ENCODE peak calls at places on chromosomes 13 and 19, in eight cellular contexts. One of them, this sample, is unnamed.
A peak's percentile ranks its signal among the peaks of the same experiment; 100 is the strongest.

GRCh38 chr19:12994701-12995595 is at the start of gene NFIX:
- DNase-seq in CD8-positive, alpha-beta T cell: peak; percentile 62
- DNase-seq in H1: no peak
- DNase-seq in endodermal cell: peak; percentile 68
- DNase-seq in fibroblast of the aortic adventitia: peak; percentile 62
- DNase-seq in kidney epithelial cell: no peak
- DNase-seq in HFFc6: peak; percentile 41
- DNase-seq in endothelial cell: peak; percentile 42
- DNase-seq in this sample: peak; percentile 43

GRCh38 chr13:70408865-70409264 is 300.6 kb upstream of the KLHL1 start:
- DNase-seq in CD8-positive, alpha-beta T cell: no peak
- DNase-seq in H1: no peak
- DNase-seq in endodermal cell: no peak
- DNase-seq in fibroblast of the aortic adventitia: no peak
- DNase-seq in kidney epithelial cell: no peak
- DNase-seq in HFFc6: no peak
- DNase-seq in endothelial cell: no peak
- DNase-seq in this sample: no peak

GRCh38 chr19:28578786-28579505 is 634.0 kb downstream of the UQCRFS1 start:
- DNase-seq in CD8-positive, alpha-beta T cell: no peak
- DNase-seq in H1: no peak
- DNase-seq in endodermal cell: peak; percentile 43
- DNase-seq in fibroblast of the aortic adventitia: no peak
- DNase-seq in kidney epithelial cell: no peak
- DNase-seq in HFFc6: no peak
- DNase-seq in endothelial cell: no peak
- DNase-seq in this sample: no peak

GRCh38 chr13:99496322-99497142 is 4.7 kb upstream of the TM9SF2 start:
- DNase-seq in CD8-positive, alpha-beta T cell: peak; percentile 56
- DNase-seq in H1: no peak
- DNase-seq in endodermal cell: no peak
- DNase-seq in fibroblast of the aortic adventitia: peak; percentile 89
- DNase-seq in kidney epithelial cell: no peak
- DNase-seq in HFFc6: peak; percentile 20
- DNase-seq in endothelial cell: no peak
- DNase-seq in this sample: no peak

GRCh38 chr13:109794095-109794494 is 7.7 kb upstream of the IRS2 start:
- DNase-seq in CD8-positive, alpha-beta T cell: no peak
- DNase-seq in H1: no peak
- DNase-seq in endodermal cell: no peak
- DNase-seq in fibroblast of the aortic adventitia: no peak
- DNase-seq in kidney epithelial cell: no peak
- DNase-seq in HFFc6: no peak
- DNase-seq in endothelial cell: no peak
- DNase-seq in this sample: no peak

GRCh38 chr13:109208522-109208921 is 577.9 kb downstream of the IRS2 start:
- DNase-seq in CD8-positive, alpha-beta T cell: no peak
- DNase-seq in H1: no peak
- DNase-seq in endodermal cell: no peak
- DNase-seq in fibroblast of the aortic adventitia: no peak
- DNase-seq in kidney epithelial cell: no peak
- DNase-seq in HFFc6: no peak
- DNase-seq in endothelial cell: no peak
- DNase-seq in this sample: no peak

GRCh38 chr19:18461471-18461870 is 23.5 kb upstream of the ISYNA1 start:
- DNase-seq in CD8-positive, alpha-beta T cell: no peak
- DNase-seq in H1: no peak
- DNase-seq in endodermal cell: no peak
- DNase-seq in fibroblast of the aortic adventitia: no peak
- DNase-seq in kidney epithelial cell: no peak
- DNase-seq in HFFc6: no peak
- DNase-seq in endothelial cell: no peak
- DNase-seq in this sample: no peak

GRCh38 chr13:111383591-111384440 is 63.4 kb downstream of the TEX29 start:
- DNase-seq in CD8-positive, alpha-beta T cell: no peak
- DNase-seq in H1: no peak
- DNase-seq in endodermal cell: peak; percentile 27
- DNase-seq in fibroblast of the aortic adventitia: no peak
- DNase-seq in kidney epithelial cell: no peak
- DNase-seq in HFFc6: no peak
- DNase-seq in endothelial cell: no peak
- DNase-seq in this sample: no peak

GRCh38 chr19:41426116-41426841 is 895 bp downstream of the B3GNT8 start:
- DNase-seq in CD8-positive, alpha-beta T cell: no peak
- DNase-seq in H1: no peak
- DNase-seq in endodermal cell: no peak
- DNase-seq in fibroblast of the aortic adventitia: no peak
- DNase-seq in kidney epithelial cell: no peak
- DNase-seq in HFFc6: no peak
- DNase-seq in endothelial cell: no peak
- DNase-seq in this sample: no peak

GRCh38 chr13:42486711-42487198 is 87.2 kb upstream of the TNFSF11 start:
- DNase-seq in CD8-positive, alpha-beta T cell: no peak
- DNase-seq in H1: no peak
- DNase-seq in endodermal cell: no peak
- DNase-seq in fibroblast of the aortic adventitia: peak; percentile 94
- DNase-seq in kidney epithelial cell: peak; percentile 42
- DNase-seq in HFFc6: peak; percentile 55
- DNase-seq in endothelial cell: no peak
- DNase-seq in this sample: no peak

GRCh38 chr13:67258482-67258881 is 28.3 kb upstream of the PCDH9 start:
- DNase-seq in CD8-positive, alpha-beta T cell: no peak
- DNase-seq in H1: peak; percentile 50
- DNase-seq in endodermal cell: peak; percentile 57
- DNase-seq in fibroblast of the aortic adventitia: peak; percentile 30
- DNase-seq in kidney epithelial cell: no peak
- DNase-seq in HFFc6: no peak
- DNase-seq in endothelial cell: no peak
- DNase-seq in this sample: no peak

GRCh38 chr19:18895038-18895827 is 725 bp downstream of the CERS1 start:
- DNase-seq in CD8-positive, alpha-beta T cell: no peak
- DNase-seq in H1: peak; percentile 80
- DNase-seq in endodermal cell: peak; percentile 93
- DNase-seq in fibroblast of the aortic adventitia: peak; percentile 24
- DNase-seq in kidney epithelial cell: no peak
- DNase-seq in HFFc6: peak; percentile 13
- DNase-seq in endothelial cell: peak; percentile 77
- DNase-seq in this sample: peak; percentile 65

GRCh38 chr13:110347535-110348308 is 40.6 kb downstream of the COL4A2 start:
- DNase-seq in CD8-positive, alpha-beta T cell: no peak
- DNase-seq in H1: no peak
- DNase-seq in endodermal cell: no peak
- DNase-seq in fibroblast of the aortic adventitia: peak; percentile 83
- DNase-seq in kidney epithelial cell: peak; percentile 95
- DNase-seq in HFFc6: peak; percentile 95
- DNase-seq in endothelial cell: no peak
- DNase-seq in this sample: no peak

GRCh38 chr19:39390759-39391592 is at the start of the genes MED29 and PAF1:
- DNase-seq in CD8-positive, alpha-beta T cell: peak; percentile 92
- DNase-seq in H1: peak; percentile 91
- DNase-seq in endodermal cell: peak; percentile 99
- DNase-seq in fibroblast of the aortic adventitia: peak; percentile 100
- DNase-seq in kidney epithelial cell: peak; percentile 97
- DNase-seq in HFFc6: peak; percentile 100
- DNase-seq in endothelial cell: peak; percentile 87
- DNase-seq in this sample: peak; percentile 90
- TF ChIP-seq CTCF in CD8-positive, alpha-beta T cell: no peak
- TF ChIP-seq CTCF in H1: peak; percentile 22
- TF ChIP-seq CTCF in endodermal cell: peak; percentile 31
- TF ChIP-seq CTCF in fibroblast of the aortic adventitia: no peak
- TF ChIP-seq CTCF in kidney epithelial cell: no peak
- TF ChIP-seq CTCF in HFFc6: peak; percentile 51
- TF ChIP-seq CTCF in endothelial cell: no peak
- TF ChIP-seq CTCF in this sample: no peak

GRCh38 chr19:1285737-1286360 is at the start of gene EFNA2:
- DNase-seq in CD8-positive, alpha-beta T cell: no peak
- DNase-seq in H1: no peak
- DNase-seq in endodermal cell: no peak
- DNase-seq in fibroblast of the aortic adventitia: no peak
- DNase-seq in kidney epithelial cell: no peak
- DNase-seq in HFFc6: no peak
- DNase-seq in endothelial cell: no peak
- DNase-seq in this sample: no peak
- TF ChIP-seq CTCF in CD8-positive, alpha-beta T cell: no peak
- TF ChIP-seq CTCF in H1: no peak
- TF ChIP-seq CTCF in endodermal cell: peak; percentile 19
- TF ChIP-seq CTCF in fibroblast of the aortic adventitia: no peak
- TF ChIP-seq CTCF in kidney epithelial cell: no peak
- TF ChIP-seq CTCF in HFFc6: no peak
- TF ChIP-seq CTCF in endothelial cell: no peak
- TF ChIP-seq CTCF in this sample: no peak

GRCh38 chr13:114088863-114089262 is 43.6 kb downstream of the RASA3 start:
- DNase-seq in CD8-positive, alpha-beta T cell: no peak
- DNase-seq in H1: no peak
- DNase-seq in endodermal cell: no peak
- DNase-seq in fibroblast of the aortic adventitia: no peak
- DNase-seq in kidney epithelial cell: no peak
- DNase-seq in HFFc6: no peak
- DNase-seq in endothelial cell: no peak
- DNase-seq in this sample: no peak
- TF ChIP-seq CTCF in CD8-positive, alpha-beta T cell: no peak
- TF ChIP-seq CTCF in H1: no peak
- TF ChIP-seq CTCF in endodermal cell: no peak
- TF ChIP-seq CTCF in fibroblast of the aortic adventitia: no peak
- TF ChIP-seq CTCF in kidney epithelial cell: no peak
- TF ChIP-seq CTCF in HFFc6: no peak
- TF ChIP-seq CTCF in endothelial cell: no peak
- TF ChIP-seq CTCF in this sample: no peak

GRCh38 chr13:91406619-91407018 is 8.2 kb downstream of the GPC5 start:
- DNase-seq in CD8-positive, alpha-beta T cell: no peak
- DNase-seq in H1: peak; percentile 63
- DNase-seq in endodermal cell: peak; percentile 86
- DNase-seq in fibroblast of the aortic adventitia: peak; percentile 51
- DNase-seq in kidney epithelial cell: no peak
- DNase-seq in HFFc6: peak; percentile 9
- DNase-seq in endothelial cell: peak; percentile 29
- DNase-seq in this sample: no peak
- TF ChIP-seq CTCF in CD8-positive, alpha-beta T cell: no peak
- TF ChIP-seq CTCF in H1: peak; percentile 73
- TF ChIP-seq CTCF in endodermal cell: peak; percentile 82
- TF ChIP-seq CTCF in fibroblast of the aortic adventitia: peak; percentile 58
- TF ChIP-seq CTCF in kidney epithelial cell: peak; percentile 59
- TF ChIP-seq CTCF in HFFc6: peak; percentile 79
- TF ChIP-seq CTCF in endothelial cell: peak; percentile 62
- TF ChIP-seq CTCF in this sample: peak; percentile 50

GRCh38 chr13:40668335-40668734 is 1.9 kb upstream of the FOXO1 start:
- DNase-seq in CD8-positive, alpha-beta T cell: peak; percentile 57
- DNase-seq in H1: no peak
- DNase-seq in endodermal cell: peak; percentile 73
- DNase-seq in fibroblast of the aortic adventitia: peak; percentile 43
- DNase-seq in kidney epithelial cell: no peak
- DNase-seq in HFFc6: no peak
- DNase-seq in endothelial cell: peak; percentile 29
- DNase-seq in this sample: no peak
- TF ChIP-seq CTCF in CD8-positive, alpha-beta T cell: peak; percentile 60
- TF ChIP-seq CTCF in H1: peak; percentile 67
- TF ChIP-seq CTCF in endodermal cell: peak; percentile 79
- TF ChIP-seq CTCF in fibroblast of the aortic adventitia: peak; percentile 75
- TF ChIP-seq CTCF in kidney epithelial cell: peak; percentile 44
- TF ChIP-seq CTCF in HFFc6: peak; percentile 6
- TF ChIP-seq CTCF in endothelial cell: peak; percentile 51
- TF ChIP-seq CTCF in this sample: peak; percentile 54

DNA sequence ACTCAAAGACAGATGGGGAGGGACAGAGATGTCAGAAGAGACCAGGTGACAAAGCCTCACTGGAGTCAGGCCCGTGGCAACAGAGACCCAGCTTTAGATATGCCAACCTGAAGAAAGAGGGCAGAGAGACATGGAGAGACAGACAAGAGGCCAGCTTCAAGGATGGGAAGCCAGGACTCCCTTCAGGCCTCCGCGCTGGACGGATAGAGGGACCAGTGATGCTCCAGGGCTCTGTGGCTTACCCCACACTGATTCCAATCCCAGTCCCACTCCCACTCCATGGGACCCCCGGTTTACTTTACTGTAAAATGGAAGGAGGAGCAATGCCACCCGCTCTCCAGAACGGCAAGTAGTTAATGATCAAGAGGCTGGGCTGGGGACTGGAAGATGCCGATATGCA is 1.7 kb upstream of the ETV2 start:
- DNase-seq in CD8-positive, alpha-beta T cell: no peak
- DNase-seq in H1: no peak
- DNase-seq in endodermal cell: no peak
- DNase-seq in fibroblast of the aortic adventitia: no peak
- DNase-seq in kidney epithelial cell: no peak
- DNase-seq in HFFc6: no peak
- DNase-seq in endothelial cell: no peak
- DNase-seq in this sample: no peak
- TF ChIP-seq CTCF in CD8-positive, alpha-beta T cell: no peak
- TF ChIP-seq CTCF in H1: no peak
- TF ChIP-seq CTCF in endodermal cell: no peak
- TF ChIP-seq CTCF in fibroblast of the aortic adventitia: no peak
- TF ChIP-seq CTCF in kidney epithelial cell: no peak
- TF ChIP-seq CTCF in HFFc6: no peak
- TF ChIP-seq CTCF in endothelial cell: no peak
- TF ChIP-seq CTCF in this sample: no peak

DNA sequence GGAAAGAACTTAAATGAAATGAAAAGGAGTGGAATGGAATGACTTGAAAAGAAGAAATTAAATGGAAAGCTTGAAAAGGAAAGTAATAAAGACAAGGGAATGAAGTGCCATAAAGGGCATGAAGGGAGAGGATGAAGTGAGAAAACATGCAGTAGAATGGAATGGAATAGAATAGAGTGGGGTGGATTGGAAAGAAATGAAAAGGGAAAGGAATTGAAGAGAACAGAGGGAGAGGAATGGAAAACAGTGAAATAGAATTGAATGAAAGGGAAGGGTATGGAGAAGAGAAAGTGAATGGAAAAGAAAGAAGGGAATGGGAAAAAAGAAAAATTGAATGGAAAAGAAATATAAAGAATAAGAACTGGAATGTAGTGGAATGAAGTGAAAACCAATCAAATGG is 9.2 kb upstream of the ZNF180 start:
- DNase-seq in CD8-positive, alpha-beta T cell: no peak
- DNase-seq in H1: no peak
- DNase-seq in endodermal cell: no peak
- DNase-seq in fibroblast of the aortic adventitia: no peak
- DNase-seq in kidney epithelial cell: no peak
- DNase-seq in HFFc6: no peak
- DNase-seq in endothelial cell: no peak
- DNase-seq in this sample: no peak
- TF ChIP-seq CTCF in CD8-positive, alpha-beta T cell: no peak
- TF ChIP-seq CTCF in H1: no peak
- TF ChIP-seq CTCF in endodermal cell: no peak
- TF ChIP-seq CTCF in fibroblast of the aortic adventitia: no peak
- TF ChIP-seq CTCF in kidney epithelial cell: no peak
- TF ChIP-seq CTCF in HFFc6: no peak
- TF ChIP-seq CTCF in endothelial cell: no peak
- TF ChIP-seq CTCF in this sample: no peak